ENCODE peak calls at places on chromosomes 11 and 22, in ten cellular contexts. K, R, E, M, Z, T, H, V, D and C are unnamed samples.

GRCh38 chr11:114060402-114061052 is 1.0 kb downstream of the ZBTB16 start:
- DNase-seq in K (peak), R (no peak), E (no peak), M (no peak), Z (no peak), T (no peak), H (peak), V (no peak), D (peak), C (no peak)

GRCh38 chr11:14114269-14114668 is 151.7 kb downstream of the SPON1 start:
- DNase-seq in K (no peak), R (no peak), E (no peak), M (no peak), Z (no peak), T (no peak), H (no peak), V (no peak), D (no peak), C (no peak)

GRCh38 chr11:21225860-21226259 is 556.5 kb downstream of the NELL1 start:
- DNase-seq in K (no peak), R (no peak), E (no peak), M (no peak), Z (no peak), T (no peak), H (no peak), V (no peak), D (no peak), C (no peak)

GRCh38 chr22:22424210-22424800 is 84.2 kb downstream of the ZNF280B start:
- DNase-seq in K (no peak), R (no peak), E (no peak), M (no peak), Z (no peak), T (no peak), H (no peak), V (no peak), D (no peak), C (no peak)

GRCh38 chr11:84714316-84714780 is 912.8 kb downstream of the DLG2 start:
- DNase-seq in K (peak), R (no peak), E (no peak), M (peak), Z (peak), T (peak), H (peak), V (peak), D (peak), C (no peak)

GRCh38 chr22:21958360-21959273 is 6.0 kb upstream of the PPM1F start:
- DNase-seq in K (no peak), R (no peak), E (no peak), M (no peak), Z (no peak), T (no peak), H (no peak), V (no peak), D (no peak), C (no peak)

GRCh38 chr11:22491826-22492225 is 133.8 kb downstream of the FANCF start:
- DNase-seq in K (no peak), R (no peak), E (no peak), M (no peak), Z (peak), T (peak), H (no peak), V (no peak), D (no peak), C (no peak)

GRCh38 chr11:19714387-19715363 is 2.0 kb downstream of the NAV2 start:
- DNase-seq in K (peak), R (no peak), E (no peak), M (peak), Z (peak), T (peak), H (no peak), V (no peak), D (peak), C (no peak)

GRCh38 chr11:11818529-11819121 is 23.1 kb upstream of the USP47 start:
- DNase-seq in K (no peak), R (no peak), E (no peak), M (no peak), Z (no peak), T (no peak), H (no peak), V (no peak), D (no peak), C (no peak)

GRCh38 chr22:33853200-33854097 is 66.8 kb downstream of the LARGE1 start:
- DNase-seq in K (peak), R (no peak), E (no peak), M (peak), Z (peak), T (peak), H (peak), V (peak), D (peak), C (no peak)

GRCh38 chr22:25069758-25070461 is 117.4 kb downstream of the KIAA1671 start:
- DNase-seq in K (no peak), R (no peak), E (no peak), M (no peak), Z (no peak), T (no peak), H (no peak), V (no peak), D (peak), C (no peak)

GRCh38 chr11:12865871-12866595 is 143.1 kb upstream of the RASSF10 start:
- DNase-seq in K (no peak), R (no peak), E (no peak), M (no peak), Z (no peak), T (no peak), H (no peak), V (no peak), D (no peak), C (no peak)

GRCh38 chr11:85740464-85741400 is 54.7 kb upstream of the CCDC89 start:
- DNase-seq in K (no peak), R (no peak), E (no peak), M (peak), Z (no peak), T (no peak), H (no peak), V (no peak), D (no peak), C (no peak)

GRCh38 chr11:45661417-45662055 is 3.9 kb downstream of the CHST1 start:
- DNase-seq in K (no peak), R (no peak), E (no peak), M (no peak), Z (no peak), T (no peak), H (no peak), V (no peak), D (no peak), C (no peak)

GRCh38 chr11:132312616-132313210 is 942.3 kb downstream of the NTM start:
- DNase-seq in K (no peak), R (peak), E (no peak), M (no peak), Z (peak), T (peak), H (no peak), V (peak), D (no peak), C (no peak)

GRCh38 chr22:44901301-44901700 is 108.5 kb downstream of the PHF21B start:
- DNase-seq in K (no peak), R (no peak), E (no peak), M (no peak), Z (no peak), T (no peak), H (no peak), V (peak), D (no peak), C (no peak)

GRCh38 chr11:71343828-71344400 is 91.5 kb upstream of the SHANK2 start:
- DNase-seq in K (no peak), R (no peak), E (no peak), M (no peak), Z (no peak), T (no peak), H (no peak), V (no peak), D (no peak), C (no peak)
- TF ChIP-seq CTCF in K (no peak), R (no peak), E (no peak), M (no peak), Z (no peak), T (no peak), H (no peak), V (peak), D (no peak), C (peak)

GRCh38 chr22:40955516-40955915 is 4.3 kb downstream of the RBX1 start:
- DNase-seq in K (no peak), R (no peak), E (no peak), M (no peak), Z (peak), T (no peak), H (no peak), V (no peak), D (no peak), C (no peak)
- TF ChIP-seq CTCF in K (no peak), R (no peak), E (no peak), M (no peak), Z (no peak), T (no peak), H (no peak), V (no peak), D (no peak), C (no peak)

DNA sequence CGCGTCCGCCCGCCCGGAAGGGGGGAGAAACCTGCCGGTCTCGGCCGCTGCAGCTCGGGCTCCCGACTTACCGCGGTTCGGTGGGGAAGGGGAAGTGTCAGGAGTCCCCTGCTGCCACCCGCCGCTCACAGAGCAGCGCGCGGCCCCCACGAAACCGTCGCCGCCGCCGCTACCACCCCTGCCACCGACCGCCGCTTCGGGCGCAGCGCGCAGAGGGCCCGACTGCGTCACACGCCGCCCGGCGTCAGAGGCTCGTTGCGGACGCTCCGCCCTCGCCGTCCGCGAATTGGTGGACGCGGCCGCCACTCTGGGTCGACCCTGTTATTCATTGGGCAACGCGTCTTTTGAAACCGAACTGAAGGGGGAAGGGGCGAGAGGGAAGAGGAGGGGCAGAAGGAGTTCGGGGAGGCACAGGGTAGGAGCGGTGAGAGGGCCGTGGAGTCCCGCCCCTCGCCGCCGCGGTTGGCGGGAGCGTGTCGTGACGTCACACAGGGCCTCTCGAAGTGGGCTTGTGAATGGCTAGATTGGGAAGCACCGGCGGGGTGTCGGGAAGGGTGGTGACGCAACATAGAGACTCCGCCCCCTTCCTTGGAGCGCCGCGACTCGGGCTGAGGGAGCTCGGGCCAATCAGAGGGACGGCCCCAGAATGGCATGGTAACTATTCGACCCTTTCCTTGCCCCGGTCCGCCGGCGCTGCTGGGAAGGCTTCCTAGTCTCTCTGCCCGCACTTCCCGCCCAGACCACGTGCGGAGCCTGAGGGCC is at the start of gene NUP98:
- DNase-seq in K (peak), R (peak), E (peak), M (peak), Z (peak), T (peak), H (peak), V (peak), D (peak), C (peak)
- TF ChIP-seq CTCF in K (no peak), R (no peak), E (no peak), M (no peak), Z (no peak), T (no peak), H (no peak), V (peak), D (no peak), C (no peak)

GRCh38 chr11:123681007-123681406 is 26.6 kb upstream of the SCN3B start:
- DNase-seq in K (no peak), R (no peak), E (peak), M (no peak), Z (no peak), T (no peak), H (no peak), V (no peak), D (no peak), C (no peak)

GRCh38 chr11:123678246-123678645 is 23.8 kb upstream of the SCN3B start:
- DNase-seq in K (no peak), R (no peak), E (no peak), M (no peak), Z (peak), T (no peak), H (no peak), V (no peak), D (no peak), C (no peak)

GRCh38 chr11:123684601-123685000 is 30.2 kb upstream of the SCN3B start:
- DNase-seq in K (no peak), R (no peak), E (no peak), M (no peak), Z (no peak), T (no peak), H (no peak), V (no peak), D (no peak), C (no peak)

GRCh38 chr11:123682976-123683375 is 28.6 kb upstream of the SCN3B start:
- DNase-seq in K (no peak), R (no peak), E (no peak), M (no peak), Z (no peak), T (peak), H (no peak), V (no peak), D (no peak), C (no peak)

DNA sequence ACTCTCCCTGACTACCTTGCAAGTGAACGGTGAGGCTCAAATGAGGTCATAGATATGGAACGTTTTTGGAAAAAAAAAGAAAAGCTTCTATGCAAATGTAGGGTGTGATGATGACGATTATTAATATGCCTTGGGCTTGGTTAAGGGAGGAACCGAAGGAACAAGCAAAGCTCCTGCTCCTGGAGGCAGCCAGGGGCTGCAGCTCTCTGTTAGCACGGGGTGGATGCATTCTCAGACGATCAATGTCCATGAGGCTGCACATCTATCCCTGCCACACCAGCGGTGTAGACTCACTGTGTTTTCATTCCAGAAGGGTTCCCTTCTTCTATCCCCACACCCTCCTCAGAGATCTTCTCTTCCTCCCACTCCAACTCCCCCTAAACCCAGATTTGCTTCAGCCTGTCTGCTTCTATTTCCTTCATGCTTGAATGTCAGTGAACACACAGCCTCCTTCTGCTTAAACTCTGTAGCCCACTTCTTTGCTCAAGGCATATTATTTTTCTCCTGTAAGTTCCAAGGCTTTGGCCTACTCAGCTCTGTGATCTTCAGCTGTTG is 29.3 kb upstream of the SCN3B start:
- DNase-seq in K (no peak), R (no peak), E (no peak), M (no peak), Z (no peak), T (no peak), H (no peak), V (no peak), D (no peak), C (no peak)
- TF ChIP-seq CTCF in K (no peak), R (no peak), E (no peak), M (no peak), Z (no peak), T (no peak), H (no peak), V (no peak), D (no peak), C (no peak)

GRCh38 chr11:18384157-18384641 is 10.2 kb upstream of the LDHA start:
- DNase-seq in K (peak), R (no peak), E (no peak), M (peak), Z (peak), T (no peak), H (peak), V (peak), D (peak), C (no peak)
- TF ChIP-seq CTCF in K (no peak), R (no peak), E (no peak), M (no peak), Z (peak), T (no peak), H (no peak), V (no peak), D (no peak), C (peak)

GRCh38 chr22:17905445-17905844 is 118.9 kb downstream of the MICAL3 start:
- DNase-seq in K (no peak), R (no peak), E (no peak), M (no peak), Z (no peak), T (no peak), H (no peak), V (no peak), D (no peak), C (no peak)
- TF ChIP-seq CTCF in K (no peak), R (no peak), E (no peak), M (no peak), Z (no peak), T (no peak), H (no peak), V (no peak), D (no peak), C (no peak)

GRCh38 chr11:118961591-118961990 is 5.5 kb downstream of the UPK2 start:
- DNase-seq in K (no peak), R (no peak), E (no peak), M (no peak), Z (no peak), T (no peak), H (peak), V (no peak), D (no peak), C (no peak)
- TF ChIP-seq CTCF in K (no peak), R (no peak), E (no peak), M (no peak), Z (no peak), T (no peak), H (no peak), V (no peak), D (no peak), C (no peak)

GRCh38 chr11:115678942-115679341 is 174.7 kb upstream of the CADM1 start:
- DNase-seq in K (peak), R (no peak), E (no peak), M (no peak), Z (no peak), T (no peak), H (peak), V (no peak), D (peak), C (no peak)
- TF ChIP-seq CTCF in K (no peak), R (peak), E (no peak), M (no peak), Z (no peak), T (no peak), H (peak), V (no peak), D (peak), C (no peak)

GRCh38 chr22:20798218-20798617 is 24.3 kb downstream of the SERPIND1 start:
- DNase-seq in K (no peak), R (no peak), E (no peak), M (no peak), Z (no peak), T (no peak), H (no peak), V (no peak), D (no peak), C (peak)

GRCh38 chr22:20796731-20797130 is 22.8 kb downstream of the SERPIND1 start:
- DNase-seq in K (no peak), R (no peak), E (no peak), M (no peak), Z (no peak), T (no peak), H (no peak), V (no peak), D (no peak), C (peak)

GRCh38 chr22:20798974-20799373 is 25.1 kb downstream of the SERPIND1 start:
- DNase-seq in K (no peak), R (no peak), E (no peak), M (no peak), Z (no peak), T (no peak), H (no peak), V (no peak), D (no peak), C (peak)

GRCh38 chr22:20802452-20802851 is 28.5 kb downstream of the SERPIND1 start:
- DNase-seq in K (no peak), R (no peak), E (no peak), M (no peak), Z (no peak), T (no peak), H (no peak), V (no peak), D (no peak), C (peak)

GRCh38 chr22:20799449-20799848 is 25.5 kb downstream of the SERPIND1 start:
- DNase-seq in K (no peak), R (no peak), E (no peak), M (no peak), Z (no peak), T (no peak), H (no peak), V (no peak), D (no peak), C (peak)
- TF ChIP-seq CTCF in K (no peak), R (no peak), E (no peak), M (no peak), Z (no peak), T (no peak), H (no peak), V (no peak), D (no peak), C (no peak)